ENCODE peak calls at places on chromosomes 13 and 19, in five cellular contexts. J is C1 segment of cervical spinal cord, U is Peyer's patch, F is fibroblast of the aortic adventitia, T is WTC11. D is an unnamed sample.

GRCh38 chr13:47564041-47564440 is 437.0 kb downstream of the SUCLA2 start:
- DNase-seq in F (no peak), U (no peak), J (no peak), T (peak; percentile 60), D (peak; percentile 44)

GRCh38 chr19:7908742-7909461 is 5.2 kb downstream of the MAP2K7 start:
- DNase-seq in F (no peak), U (no peak), T (no peak), J (no peak), D (no peak)

GRCh38 chr19:6613711-6614110 is 22.8 kb upstream of the CD70 start:
- DNase-seq in J (no peak), T (no peak), F (peak; percentile 85), U (no peak), D (no peak)

GRCh38 chr13:97521726-97522125 is 87.8 kb downstream of the RAP2A start:
- DNase-seq in T (no peak), F (no peak), J (no peak), U (no peak), D (no peak)

GRCh38 chr19:42216653-42217521 is 590 bp downstream of the DEDD2 start:
- DNase-seq in U (peak; percentile 25), F (peak; percentile 22), J (no peak), T (peak; percentile 73), D (peak; percentile 66)

GRCh38 chr19:5801796-5802616 is 2.9 kb upstream of the NRTN start:
- DNase-seq in F (no peak), J (no peak), U (no peak), T (peak; percentile 80), D (peak; percentile 88)

GRCh38 chr13:50420720-50421456 is 405.6 kb downstream of the KCNRG start:
- DNase-seq in F (no peak), U (no peak), J (no peak), T (no peak), D (no peak)

GRCh38 chr19:19446655-19447437 is 41.4 kb downstream of the GATAD2A start:
- DNase-seq in U (no peak), J (no peak), F (no peak), T (no peak), D (no peak)

GRCh38 chr19:54191671-54192453 is 754 bp downstream of the TSEN34 start:
- DNase-seq in U (no peak), J (peak; percentile 19), T (no peak), F (peak; percentile 48), D (no peak)

GRCh38 chr19:38735257-38735686 is 9.0 kb downstream of the CAPN12 start:
- DNase-seq in T (peak; percentile 70), U (peak; percentile 51), J (no peak), F (no peak), D (peak; percentile 44)

GRCh38 chr13:89695343-89696257 is 1651.9 kb upstream of the MIR17HG start:
- DNase-seq in F (peak; percentile 11), T (peak; percentile 66), J (no peak), U (no peak), D (peak; percentile 68)

D was measured in nephron progenitor cell.